ENCODE peak calls at places on chromosomes 13 and 19, in four cellular contexts. One of them, this sample, is unnamed.

GRCh38 chr19:15913384-15913783 is 15.5 kb upstream of the CYP4F2 start:
- DNase-seq in IMR-90: no peak
- DNase-seq in transverse colon: no peak
- DNase-seq in body of pancreas: no peak
- DNase-seq in this sample: no peak

GRCh38 chr13:95553614-95554385 is 1.3 kb downstream of the CLDN10 start:
- DNase-seq in IMR-90: no peak
- DNase-seq in transverse colon: no peak
- DNase-seq in body of pancreas: peak; percentile 79
- DNase-seq in this sample: no peak

GRCh38 chr19:28883241-28883693 is 329.7 kb downstream of the UQCRFS1 start:
- DNase-seq in IMR-90: peak; percentile 41
- DNase-seq in transverse colon: no peak
- DNase-seq in body of pancreas: no peak
- DNase-seq in this sample: no peak

GRCh38 chr13:93875527-93875926 is 604.0 kb downstream of the DCT start:
- DNase-seq in IMR-90: peak; percentile 82
- DNase-seq in transverse colon: no peak
- DNase-seq in body of pancreas: no peak
- DNase-seq in this sample: no peak

GRCh38 chr13:110108348-110109139 is 198.4 kb downstream of the COL4A1 start:
- DNase-seq in IMR-90: peak; percentile 88
- DNase-seq in transverse colon: peak; percentile 59
- DNase-seq in body of pancreas: peak; percentile 75
- DNase-seq in this sample: peak; percentile 85

GRCh38 chr19:54551293-54551692 is 22.3 kb upstream of the LILRA2 start:
- DNase-seq in IMR-90: no peak
- DNase-seq in transverse colon: no peak
- DNase-seq in body of pancreas: no peak
- DNase-seq in this sample: no peak

GRCh38 chr13:46778879-46779278 is 18.1 kb downstream of the ESD start:
- DNase-seq in IMR-90: peak; percentile 68
- DNase-seq in transverse colon: no peak
- DNase-seq in body of pancreas: no peak
- DNase-seq in this sample: no peak

GRCh38 chr13:105920375-105920774 is 615.1 kb downstream of the EFNB2 start:
- DNase-seq in IMR-90: peak; percentile 87
- DNase-seq in transverse colon: peak; percentile 21
- DNase-seq in body of pancreas: no peak
- DNase-seq in this sample: no peak

GRCh38 chr19:41306394-41306793 is 3.6 kb upstream of the CCDC97 start:
- DNase-seq in IMR-90: no peak
- DNase-seq in transverse colon: no peak
- DNase-seq in body of pancreas: no peak
- DNase-seq in this sample: no peak

GRCh38 chr13:73579574-73580274 is 520.9 kb downstream of the KLF5 start:
- DNase-seq in IMR-90: no peak
- DNase-seq in transverse colon: no peak
- DNase-seq in body of pancreas: no peak
- DNase-seq in this sample: no peak

GRCh38 chr19:10228925-10229324 is 2.2 kb downstream of the S1PR2 start:
- DNase-seq in IMR-90: peak; percentile 41
- DNase-seq in transverse colon: no peak
- DNase-seq in body of pancreas: peak; percentile 24
- DNase-seq in this sample: no peak

GRCh38 chr13:37175996-37176395 is 70.5 kb upstream of the CSNK1A1L start:
- DNase-seq in IMR-90: peak; percentile 92
- DNase-seq in transverse colon: no peak
- DNase-seq in body of pancreas: no peak
- DNase-seq in this sample: no peak

GRCh38 chr13:51874651-51875050 is 12.9 kb downstream of the CCDC70 start:
- DNase-seq in IMR-90: no peak
- DNase-seq in transverse colon: no peak
- DNase-seq in body of pancreas: no peak
- DNase-seq in this sample: no peak

GRCh38 chr19:15390814-15391213 is 11.2 kb upstream of the AKAP8 start:
- DNase-seq in IMR-90: no peak
- DNase-seq in transverse colon: no peak
- DNase-seq in body of pancreas: no peak
- DNase-seq in this sample: no peak

GRCh38 chr13:106105153-106105552 is 430.3 kb downstream of the EFNB2 start:
- DNase-seq in IMR-90: peak; percentile 11
- DNase-seq in transverse colon: no peak
- DNase-seq in body of pancreas: no peak
- DNase-seq in this sample: no peak

GRCh38 chr19:29766100-29766499 is 45.7 kb upstream of the CCNE1 start:
- DNase-seq in IMR-90: no peak
- DNase-seq in transverse colon: no peak
- DNase-seq in body of pancreas: no peak
- DNase-seq in this sample: no peak

GRCh38 chr13:33057019-33057785 is 41.0 kb downstream of the KL start:
- DNase-seq in IMR-90: peak; percentile 6
- DNase-seq in transverse colon: no peak
- DNase-seq in body of pancreas: no peak
- DNase-seq in this sample: no peak

GRCh38 chr19:55275851-55276719 is 3.8 kb downstream of the HSPBP1 start:
- DNase-seq in IMR-90: no peak
- DNase-seq in transverse colon: no peak
- DNase-seq in body of pancreas: peak; percentile 28
- DNase-seq in this sample: no peak

GRCh38 chr13:94712287-94712811 is at the start of gene SOX21:
- DNase-seq in IMR-90: no peak
- DNase-seq in transverse colon: no peak
- DNase-seq in body of pancreas: no peak
- DNase-seq in this sample: no peak

GRCh38 chr13:62906896-62907295 is 1491.2 kb upstream of the PCDH20 start:
- DNase-seq in IMR-90: no peak
- DNase-seq in transverse colon: no peak
- DNase-seq in body of pancreas: no peak
- DNase-seq in this sample: no peak

GRCh38 chr19:28472843-28473242 is 740.1 kb downstream of the UQCRFS1 start:
- DNase-seq in IMR-90: no peak
- DNase-seq in transverse colon: peak; percentile 26
- DNase-seq in body of pancreas: peak; percentile 17
- DNase-seq in this sample: no peak

GRCh38 chr13:108220042-108220441 is 1.9 kb downstream of the ABHD13 start:
- DNase-seq in IMR-90: no peak
- DNase-seq in transverse colon: peak; percentile 58
- DNase-seq in body of pancreas: peak; percentile 71
- DNase-seq in this sample: no peak

GRCh38 chr19:47495478-47496372 is 11.7 kb upstream of the KPTN start:
- DNase-seq in IMR-90: no peak
- DNase-seq in transverse colon: no peak
- DNase-seq in body of pancreas: no peak
- DNase-seq in this sample: no peak

GRCh38 chr19:2551864-2552185 is 75.9 kb downstream of the GADD45B start:
- DNase-seq in IMR-90: no peak
- DNase-seq in transverse colon: no peak
- DNase-seq in body of pancreas: no peak
- DNase-seq in this sample: no peak

GRCh38 chr13:98460519-98460918 is 116.4 kb downstream of the STK24 start:
- DNase-seq in IMR-90: no peak
- DNase-seq in transverse colon: no peak
- DNase-seq in body of pancreas: no peak
- DNase-seq in this sample: no peak

GRCh38 chr13:98462241-98462882 is 114.5 kb downstream of the STK24 start:
- DNase-seq in IMR-90: no peak
- DNase-seq in transverse colon: no peak
- DNase-seq in body of pancreas: no peak
- DNase-seq in this sample: no peak

GRCh38 chr13:98459721-98460370 is 117.1 kb downstream of the STK24 start:
- DNase-seq in IMR-90: no peak
- DNase-seq in transverse colon: no peak
- DNase-seq in body of pancreas: no peak
- DNase-seq in this sample: no peak

GRCh38 chr13:98461525-98462240 is 115.2 kb downstream of the STK24 start:
- DNase-seq in IMR-90: no peak
- DNase-seq in transverse colon: no peak
- DNase-seq in body of pancreas: no peak
- DNase-seq in this sample: no peak

DNA sequence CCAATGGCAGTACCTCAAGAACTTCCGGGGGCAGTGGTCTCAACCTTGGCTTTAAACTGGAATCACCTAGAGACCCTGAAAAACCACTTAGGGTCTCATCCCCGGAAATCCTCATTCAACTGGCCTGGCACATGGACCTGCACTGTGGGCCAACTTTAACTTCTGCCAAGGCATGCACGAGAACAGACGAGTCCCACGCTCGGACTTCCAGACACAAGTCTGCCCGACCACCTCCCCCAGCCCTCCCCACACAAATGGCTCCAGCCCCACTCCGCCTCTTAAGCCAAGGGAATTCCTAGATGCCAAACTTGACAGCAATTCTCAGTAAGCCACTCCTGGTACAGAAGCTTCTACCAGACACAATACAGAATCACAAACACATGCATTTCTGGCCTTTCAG is 114.0 kb downstream of the STK24 start:
- DNase-seq in IMR-90: no peak
- DNase-seq in transverse colon: no peak
- DNase-seq in body of pancreas: no peak
- DNase-seq in this sample: no peak
- H3K36me3 ChIP-seq in IMR-90: peaks cover 56% of the 10 kb centered on the region
- H3K36me3 ChIP-seq in transverse colon: peaks cover 40% of the 10 kb centered on the region
- H3K36me3 ChIP-seq in body of pancreas: no peaks in the 10 kb centered on the region
- H3K36me3 ChIP-seq in this sample: peaks cover 42% of the 10 kb centered on the region

GRCh38 chr19:18091217-18091608 is 4.5 kb upstream of the IL12RB1 start:
- DNase-seq in IMR-90: no peak
- DNase-seq in transverse colon: peak; percentile 78
- DNase-seq in body of pancreas: peak; percentile 33
- DNase-seq in this sample: peak; percentile 82
- TF ChIP-seq POLR2A in IMR-90: no peak
- TF ChIP-seq POLR2A in transverse colon: peak; percentile 34
- TF ChIP-seq POLR2A in body of pancreas: no peak
- TF ChIP-seq POLR2A in this sample: no peak

GRCh38 chr13:113724016-113724758 is 34.8 kb upstream of the TMEM255B start:
- DNase-seq in IMR-90: no peak
- DNase-seq in transverse colon: no peak
- DNase-seq in body of pancreas: no peak
- DNase-seq in this sample: no peak
- H3K27ac ChIP-seq in IMR-90: no peak overlapping the region
- H3K27ac ChIP-seq in transverse colon: peak overlapping the region; percentile 70
- H3K27ac ChIP-seq in body of pancreas: no peak overlapping the region
- H3K27ac ChIP-seq in this sample: no peak overlapping the region

DNA sequence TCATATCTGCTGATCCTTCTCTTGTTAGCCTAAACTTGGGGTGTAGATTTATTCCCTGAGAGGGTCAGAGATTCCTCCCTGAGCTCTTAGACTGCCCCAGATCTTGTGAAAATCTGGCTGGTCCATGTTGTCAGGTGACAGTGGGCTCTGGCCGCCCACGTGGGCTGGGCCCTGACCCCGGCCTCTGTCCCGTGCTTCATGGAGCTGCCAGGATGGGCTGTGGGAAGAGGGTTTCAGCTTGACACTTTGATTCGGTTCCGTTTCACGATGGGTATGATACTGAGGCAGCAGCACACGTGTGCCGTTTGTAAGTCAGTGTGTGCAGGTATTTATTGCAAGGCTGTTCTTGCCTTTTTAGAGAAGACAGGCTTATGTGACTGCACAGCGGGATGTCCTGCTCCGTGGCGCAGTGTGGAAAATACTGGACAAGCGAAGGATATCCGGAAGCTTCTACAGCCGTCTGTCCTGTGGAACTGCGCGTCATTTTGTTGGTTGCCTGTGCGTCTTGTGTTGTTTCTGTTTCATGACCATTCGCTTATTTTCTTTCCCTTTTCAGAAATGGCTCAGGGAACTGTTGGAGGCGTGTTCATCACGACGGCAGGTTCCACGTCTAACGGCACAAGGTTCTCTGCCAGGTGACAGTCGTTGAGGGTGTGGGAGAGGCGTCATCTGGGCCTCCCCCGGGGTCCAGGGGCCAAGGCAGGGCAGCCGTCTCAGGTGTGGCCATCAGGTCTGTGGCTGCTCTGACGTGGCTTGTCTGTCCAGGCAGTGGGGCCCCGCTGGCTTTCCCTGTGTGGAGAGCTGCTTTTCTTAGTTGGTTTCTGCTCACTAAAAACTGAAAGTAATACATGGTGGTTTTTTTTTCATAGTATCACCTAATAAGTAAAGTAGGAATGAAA is 20.5 kb downstream of the ATP4B start:
- DNase-seq in IMR-90: no peak
- DNase-seq in transverse colon: peak; percentile 4
- DNase-seq in body of pancreas: peak; percentile 4
- DNase-seq in this sample: peak; percentile 37
- H3K36me3 ChIP-seq in IMR-90: peaks cover 69% of the 10 kb centered on the region
- H3K36me3 ChIP-seq in transverse colon: peaks cover 73% of the 10 kb centered on the region
- H3K36me3 ChIP-seq in body of pancreas: no peaks in the 10 kb centered on the region
- H3K36me3 ChIP-seq in this sample: no peaks in the 10 kb centered on the region